ENCODE peak calls at places on chromosome 9, in ten cellular contexts. One of them, this sample, is unnamed.

GRCh38 chr9:93263334-93264229 is 79.6 kb downstream of the WNK2 start:
- DNase-seq in fibroblast of lung: no peak
- DNase-seq in A549: no peak
- DNase-seq in AG04450: no peak
- DNase-seq in BJ: no peak
- DNase-seq in WERI-Rb-1: no peak
- DNase-seq in cardiac muscle cell: no peak
- DNase-seq in fibroblast of pulmonary artery: no peak
- DNase-seq in cardiac fibroblast: no peak
- DNase-seq in HFF-Myc: no peak
- DNase-seq in this sample: no peak

GRCh38 chr9:73269430-73270101 is 117.9 kb downstream of the ANXA1 start:
- DNase-seq in fibroblast of lung: peak
- DNase-seq in A549: peak
- DNase-seq in AG04450: no peak
- DNase-seq in BJ: no peak
- DNase-seq in WERI-Rb-1: no peak
- DNase-seq in cardiac muscle cell: peak
- DNase-seq in fibroblast of pulmonary artery: peak
- DNase-seq in cardiac fibroblast: peak
- DNase-seq in HFF-Myc: peak
- DNase-seq in this sample: peak

GRCh38 chr9:91379461-91379860 is 17.7 kb upstream of the AUH start:
- DNase-seq in fibroblast of lung: no peak
- DNase-seq in A549: no peak
- DNase-seq in AG04450: no peak
- DNase-seq in BJ: no peak
- DNase-seq in WERI-Rb-1: no peak
- DNase-seq in cardiac muscle cell: peak
- DNase-seq in fibroblast of pulmonary artery: peak
- DNase-seq in cardiac fibroblast: peak
- DNase-seq in HFF-Myc: no peak
- DNase-seq in this sample: no peak

GRCh38 chr9:68619636-68620035 is 79.0 kb upstream of the TMEM252 start:
- DNase-seq in fibroblast of lung: no peak
- DNase-seq in A549: no peak
- DNase-seq in AG04450: no peak
- DNase-seq in BJ: no peak
- DNase-seq in WERI-Rb-1: no peak
- DNase-seq in cardiac muscle cell: no peak
- DNase-seq in fibroblast of pulmonary artery: no peak
- DNase-seq in cardiac fibroblast: no peak
- DNase-seq in HFF-Myc: no peak
- DNase-seq in this sample: no peak

GRCh38 chr9:96116275-96117051 is 185.5 kb downstream of the HSD17B3 start:
- DNase-seq in fibroblast of lung: no peak
- DNase-seq in A549: no peak
- DNase-seq in AG04450: no peak
- DNase-seq in BJ: no peak
- DNase-seq in WERI-Rb-1: no peak
- DNase-seq in cardiac muscle cell: peak
- DNase-seq in fibroblast of pulmonary artery: no peak
- DNase-seq in cardiac fibroblast: no peak
- DNase-seq in HFF-Myc: no peak
- DNase-seq in this sample: peak

GRCh38 chr9:70218767-70219166 is 40.0 kb upstream of the SMC5 start:
- DNase-seq in fibroblast of lung: peak
- DNase-seq in A549: no peak
- DNase-seq in AG04450: peak
- DNase-seq in BJ: peak
- DNase-seq in WERI-Rb-1: no peak
- DNase-seq in cardiac muscle cell: no peak
- DNase-seq in fibroblast of pulmonary artery: no peak
- DNase-seq in cardiac fibroblast: no peak
- DNase-seq in HFF-Myc: peak
- DNase-seq in this sample: no peak

GRCh38 chr9:36221667-36222066 is 30.9 kb downstream of the CLTA start:
- DNase-seq in fibroblast of lung: no peak
- DNase-seq in A549: no peak
- DNase-seq in AG04450: no peak
- DNase-seq in BJ: no peak
- DNase-seq in WERI-Rb-1: no peak
- DNase-seq in cardiac muscle cell: no peak
- DNase-seq in fibroblast of pulmonary artery: no peak
- DNase-seq in cardiac fibroblast: no peak
- DNase-seq in HFF-Myc: no peak
- DNase-seq in this sample: no peak

GRCh38 chr9:133057006-133057405 is 4.8 kb upstream of the CEL start:
- DNase-seq in fibroblast of lung: no peak
- DNase-seq in A549: no peak
- DNase-seq in AG04450: no peak
- DNase-seq in BJ: no peak
- DNase-seq in WERI-Rb-1: no peak
- DNase-seq in cardiac muscle cell: no peak
- DNase-seq in fibroblast of pulmonary artery: no peak
- DNase-seq in cardiac fibroblast: no peak
- DNase-seq in HFF-Myc: no peak
- DNase-seq in this sample: no peak

GRCh38 chr9:124453586-124454191 is 3.4 kb downstream of the ADGRD2 start:
- DNase-seq in fibroblast of lung: no peak
- DNase-seq in A549: peak
- DNase-seq in AG04450: no peak
- DNase-seq in BJ: no peak
- DNase-seq in WERI-Rb-1: no peak
- DNase-seq in cardiac muscle cell: no peak
- DNase-seq in fibroblast of pulmonary artery: no peak
- DNase-seq in cardiac fibroblast: no peak
- DNase-seq in HFF-Myc: no peak
- DNase-seq in this sample: peak

GRCh38 chr9:87498046-87498815 is 564 bp downstream of the DAPK1 start:
- DNase-seq in fibroblast of lung: peak
- DNase-seq in A549: peak
- DNase-seq in AG04450: no peak
- DNase-seq in BJ: no peak
- DNase-seq in WERI-Rb-1: peak
- DNase-seq in cardiac muscle cell: peak
- DNase-seq in fibroblast of pulmonary artery: peak
- DNase-seq in cardiac fibroblast: peak
- DNase-seq in HFF-Myc: no peak
- DNase-seq in this sample: peak

GRCh38 chr9:36542355-36542754 is 30.3 kb upstream of the MELK start:
- DNase-seq in fibroblast of lung: no peak
- DNase-seq in A549: no peak
- DNase-seq in AG04450: no peak
- DNase-seq in BJ: no peak
- DNase-seq in WERI-Rb-1: no peak
- DNase-seq in cardiac muscle cell: no peak
- DNase-seq in fibroblast of pulmonary artery: no peak
- DNase-seq in cardiac fibroblast: no peak
- DNase-seq in HFF-Myc: no peak
- DNase-seq in this sample: peak

DNA sequence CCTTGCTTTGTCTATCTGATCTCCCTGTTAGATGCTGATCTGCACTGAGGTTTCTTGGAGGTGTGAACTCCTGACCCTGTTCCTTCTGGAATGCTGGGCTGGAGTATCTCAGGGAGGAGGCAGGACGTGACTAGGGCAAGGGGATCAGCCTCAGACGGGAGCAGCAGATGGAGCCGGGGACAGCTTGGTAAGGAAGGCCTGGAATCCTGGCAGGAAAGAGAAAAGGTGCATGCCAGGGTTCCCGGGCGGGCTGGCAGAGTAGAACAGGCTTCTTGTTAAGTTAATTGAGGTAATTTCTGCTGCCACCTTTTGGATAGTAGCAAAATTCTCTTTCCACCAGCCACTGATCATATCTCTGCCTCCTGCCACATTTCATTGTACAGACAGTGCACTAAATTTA is 180.9 kb downstream of the ZNF462 start:
- DNase-seq in fibroblast of lung: peak
- DNase-seq in A549: no peak
- DNase-seq in AG04450: no peak
- DNase-seq in BJ: no peak
- DNase-seq in WERI-Rb-1: peak
- DNase-seq in cardiac muscle cell: no peak
- DNase-seq in fibroblast of pulmonary artery: no peak
- DNase-seq in cardiac fibroblast: peak
- DNase-seq in HFF-Myc: no peak
- DNase-seq in this sample: no peak
- TF ChIP-seq CTCF in fibroblast of lung: no peak
- TF ChIP-seq CTCF in A549: no peak
- TF ChIP-seq CTCF in AG04450: no peak
- TF ChIP-seq CTCF in BJ: no peak
- TF ChIP-seq CTCF in WERI-Rb-1: peak
- TF ChIP-seq CTCF in cardiac muscle cell: no peak
- TF ChIP-seq CTCF in fibroblast of pulmonary artery: no peak
- TF ChIP-seq CTCF in cardiac fibroblast: no peak
- TF ChIP-seq CTCF in HFF-Myc: no peak
- TF ChIP-seq CTCF in this sample: no peak

GRCh38 chr9:137304383-137305059 is 2.5 kb upstream of the NRARP start:
- DNase-seq in fibroblast of lung: no peak
- DNase-seq in A549: no peak
- DNase-seq in AG04450: no peak
- DNase-seq in BJ: no peak
- DNase-seq in WERI-Rb-1: peak
- DNase-seq in cardiac muscle cell: no peak
- DNase-seq in fibroblast of pulmonary artery: peak
- DNase-seq in cardiac fibroblast: no peak
- DNase-seq in HFF-Myc: no peak
- DNase-seq in this sample: peak

GRCh38 chr9:137302176-137303030 is at the start of gene NRARP:
- DNase-seq in fibroblast of lung: peak
- DNase-seq in A549: peak
- DNase-seq in AG04450: no peak
- DNase-seq in BJ: no peak
- DNase-seq in WERI-Rb-1: peak
- DNase-seq in cardiac muscle cell: peak
- DNase-seq in fibroblast of pulmonary artery: peak
- DNase-seq in cardiac fibroblast: peak
- DNase-seq in HFF-Myc: no peak
- DNase-seq in this sample: peak

GRCh38 chr9:137303893-137304382 is 1.9 kb upstream of the NRARP start:
- DNase-seq in fibroblast of lung: no peak
- DNase-seq in A549: no peak
- DNase-seq in AG04450: no peak
- DNase-seq in BJ: no peak
- DNase-seq in WERI-Rb-1: no peak
- DNase-seq in cardiac muscle cell: no peak
- DNase-seq in fibroblast of pulmonary artery: no peak
- DNase-seq in cardiac fibroblast: no peak
- DNase-seq in HFF-Myc: no peak
- DNase-seq in this sample: peak

GRCh38 chr9:137301086-137301947 is 754 bp downstream of the NRARP start:
- DNase-seq in fibroblast of lung: peak
- DNase-seq in A549: no peak
- DNase-seq in AG04450: no peak
- DNase-seq in BJ: no peak
- DNase-seq in WERI-Rb-1: peak
- DNase-seq in cardiac muscle cell: peak
- DNase-seq in fibroblast of pulmonary artery: peak
- DNase-seq in cardiac fibroblast: peak
- DNase-seq in HFF-Myc: no peak
- DNase-seq in this sample: peak

DNA sequence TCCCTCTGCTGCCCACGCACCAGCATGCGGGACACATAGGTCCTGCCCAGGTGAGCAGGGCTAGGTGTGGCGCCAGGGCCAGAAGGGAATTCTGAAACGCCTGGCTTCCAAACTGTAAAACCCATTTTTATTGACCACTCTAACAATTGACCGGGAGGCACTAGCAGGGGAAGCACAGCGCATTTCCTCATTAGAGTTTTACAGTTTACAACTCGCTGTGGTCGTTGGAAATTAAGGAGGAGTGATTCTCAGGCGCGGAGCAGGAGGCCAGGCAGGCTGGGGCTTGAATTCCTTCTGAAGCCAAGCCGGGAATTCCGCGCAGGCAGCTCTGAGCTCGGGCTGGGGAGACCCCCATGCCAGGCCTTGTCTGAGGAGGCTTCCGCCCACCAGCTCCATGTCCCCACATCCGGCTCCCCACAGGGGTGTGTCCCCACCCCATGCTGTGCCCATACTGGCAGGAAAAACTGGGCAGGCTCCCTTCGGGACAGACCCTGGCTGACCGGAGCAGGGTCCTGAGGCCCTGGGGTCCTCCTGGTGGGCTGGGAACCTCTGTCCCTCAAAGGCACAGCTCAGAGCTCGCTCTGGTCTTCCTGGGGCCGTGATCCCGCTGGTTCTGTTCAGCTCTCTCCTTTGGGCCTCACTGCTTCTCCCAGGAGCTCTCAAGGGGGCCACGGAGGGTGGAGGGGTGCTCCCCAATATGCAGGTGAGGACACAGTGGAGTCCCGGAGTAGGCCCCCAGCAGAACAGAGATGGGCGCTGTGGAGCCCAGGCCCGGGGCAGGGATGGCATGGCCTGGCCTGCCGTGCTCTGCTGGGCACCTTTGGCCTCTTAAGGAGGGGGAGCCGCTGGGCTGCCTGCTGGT is 1.2 kb upstream of the NRARP start:
- DNase-seq in fibroblast of lung: no peak
- DNase-seq in A549: no peak
- DNase-seq in AG04450: no peak
- DNase-seq in BJ: no peak
- DNase-seq in WERI-Rb-1: no peak
- DNase-seq in cardiac muscle cell: no peak
- DNase-seq in fibroblast of pulmonary artery: no peak
- DNase-seq in cardiac fibroblast: no peak
- DNase-seq in HFF-Myc: no peak
- DNase-seq in this sample: peak
- H3K4me3 ChIP-seq in fibroblast of lung: no peak
- H3K4me3 ChIP-seq in A549: no peak
- H3K4me3 ChIP-seq in AG04450: no peak
- H3K4me3 ChIP-seq in BJ: peak
- H3K4me3 ChIP-seq in WERI-Rb-1: peak
- H3K4me3 ChIP-seq in cardiac muscle cell: no peak
- H3K4me3 ChIP-seq in fibroblast of pulmonary artery: no peak
- H3K4me3 ChIP-seq in cardiac fibroblast: no peak
- H3K4me3 ChIP-seq in HFF-Myc: peak
- H3K4me3 ChIP-seq in this sample: peak

GRCh38 chr9:108400267-108400666 is 455.5 kb downstream of the ACTL7B start:
- DNase-seq in fibroblast of lung: peak
- DNase-seq in A549: no peak
- DNase-seq in AG04450: no peak
- DNase-seq in BJ: no peak
- DNase-seq in WERI-Rb-1: no peak
- DNase-seq in cardiac muscle cell: no peak
- DNase-seq in fibroblast of pulmonary artery: no peak
- DNase-seq in cardiac fibroblast: no peak
- DNase-seq in HFF-Myc: no peak
- DNase-seq in this sample: no peak
- TF ChIP-seq CTCF in fibroblast of lung: no peak
- TF ChIP-seq CTCF in A549: no peak
- TF ChIP-seq CTCF in AG04450: peak
- TF ChIP-seq CTCF in BJ: no peak
- TF ChIP-seq CTCF in WERI-Rb-1: no peak
- TF ChIP-seq CTCF in cardiac muscle cell: no peak
- TF ChIP-seq CTCF in fibroblast of pulmonary artery: no peak
- TF ChIP-seq CTCF in cardiac fibroblast: peak
- TF ChIP-seq CTCF in HFF-Myc: no peak
- TF ChIP-seq CTCF in this sample: no peak

DNA sequence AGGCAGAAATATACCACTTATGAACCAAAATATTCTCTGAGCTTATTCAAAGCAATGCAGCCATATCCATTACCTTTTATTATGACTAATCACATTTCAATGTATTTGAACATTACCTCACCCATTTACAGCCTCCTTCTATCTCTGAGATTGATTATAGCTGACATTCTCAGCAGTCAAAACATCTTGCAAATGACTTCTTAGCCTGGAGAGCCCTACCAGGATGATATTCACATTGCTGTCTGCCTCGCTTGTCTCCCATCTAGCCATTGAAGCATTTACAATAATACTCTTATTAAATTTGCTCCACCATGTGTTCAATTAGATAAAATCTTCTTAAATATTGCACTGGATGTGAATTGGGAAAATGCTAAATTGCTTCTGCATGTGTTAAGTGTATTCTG is 1879.9 kb upstream of the ACO1 start:
- DNase-seq in fibroblast of lung: peak
- DNase-seq in A549: no peak
- DNase-seq in AG04450: no peak
- DNase-seq in BJ: no peak
- DNase-seq in WERI-Rb-1: no peak
- DNase-seq in cardiac muscle cell: no peak
- DNase-seq in fibroblast of pulmonary artery: no peak
- DNase-seq in cardiac fibroblast: no peak
- DNase-seq in HFF-Myc: no peak
- DNase-seq in this sample: no peak
- H3K4me3 ChIP-seq in fibroblast of lung: no peak
- H3K4me3 ChIP-seq in A549: no peak
- H3K4me3 ChIP-seq in AG04450: no peak
- H3K4me3 ChIP-seq in BJ: no peak
- H3K4me3 ChIP-seq in WERI-Rb-1: no peak
- H3K4me3 ChIP-seq in cardiac muscle cell: no peak
- H3K4me3 ChIP-seq in fibroblast of pulmonary artery: no peak
- H3K4me3 ChIP-seq in cardiac fibroblast: no peak
- H3K4me3 ChIP-seq in HFF-Myc: no peak
- H3K4me3 ChIP-seq in this sample: no peak